ENCODE peak calls at places on chromosomes 1 and 21, in eight cellular contexts. H is NB4; K is activated CD8-positive, alpha-beta T cell treated with anti-CD3 and anti-CD28 coated beads for 36 hours; R is astrocyte of the spinal cord; Q is MCF 10A; N is fibroblast of villous mesenchyme; V is gastrocnemius medialis; A is BJ. F is an unnamed sample.

GRCh38 chr1:111204211-111204883 is 3.9 kb upstream of the DENND2D start:
- DNase-seq in N (no peak), A (no peak), V (peak), H (no peak), K (peak), R (no peak), Q (no peak), F (no peak)

GRCh38 chr1:218823291-218823900 is 350.3 kb upstream of the LYPLAL1 start:
- DNase-seq in H (no peak), V (no peak), A (peak), Q (peak), R (peak), N (peak), K (no peak), F (no peak)

GRCh38 chr1:7127322-7128050 is 342.2 kb downstream of the CAMTA1 start:
- DNase-seq in R (no peak), V (no peak), H (peak), N (peak), A (no peak), Q (no peak), K (no peak), F (no peak)

GRCh38 chr1:55476445-55477015 is 261.4 kb upstream of the USP24 start:
- DNase-seq in A (no peak), H (no peak), R (peak), V (peak), K (no peak), N (peak), Q (no peak), F (no peak)

GRCh38 chr1:109912214-109912861 is 1.7 kb downstream of the CSF1 start:
- DNase-seq in V (no peak), N (peak), R (no peak), A (no peak), Q (no peak), H (no peak), K (no peak), F (no peak)

GRCh38 chr1:24967962-24968361 is 37.9 kb upstream of the RUNX3 start:
- DNase-seq in K (no peak), V (no peak), R (no peak), N (no peak), H (no peak), A (no peak), Q (no peak), F (no peak)

GRCh38 chr1:213586609-213586972 is 401.2 kb upstream of the PROX1 start:
- DNase-seq in H (no peak), N (no peak), V (no peak), Q (no peak), K (no peak), A (no peak), R (no peak), F (no peak)

GRCh38 chr1:209368864-209369598 is 214.5 kb upstream of the CAMK1G start:
- DNase-seq in N (peak), V (no peak), A (peak), H (no peak), R (peak), Q (peak), K (no peak), F (no peak)

GRCh38 chr21:42781150-42781980 is 98.0 kb downstream of the WDR4 start:
- DNase-seq in K (peak), V (no peak), A (no peak), H (no peak), N (peak), R (no peak), Q (no peak), F (no peak)

GRCh38 chr1:241081473-241081872 is 275.5 kb downstream of the RGS7 start:
- DNase-seq in H (no peak), N (peak), Q (peak), V (no peak), R (peak), K (no peak), A (peak), F (no peak)

GRCh38 chr1:30476911-30477459 is 246.4 kb downstream of the MATN1 start:
- DNase-seq in R (no peak), V (no peak), Q (no peak), K (no peak), N (no peak), H (no peak), A (no peak), F (no peak)

GRCh38 chr1:30476476-30476875 is 246.9 kb downstream of the MATN1 start:
- DNase-seq in Q (no peak), K (no peak), H (no peak), A (no peak), R (no peak), N (no peak), V (no peak), F (no peak)

GRCh38 chr1:30478288-30478687 is 245.1 kb downstream of the MATN1 start:
- DNase-seq in R (no peak), Q (no peak), K (no peak), N (no peak), V (no peak), H (no peak), A (no peak), F (no peak)

GRCh38 chr1:30478799-30479198 is 244.6 kb downstream of the MATN1 start:
- DNase-seq in K (no peak), V (no peak), R (no peak), N (no peak), H (no peak), A (no peak), Q (no peak), F (no peak)

DNA sequence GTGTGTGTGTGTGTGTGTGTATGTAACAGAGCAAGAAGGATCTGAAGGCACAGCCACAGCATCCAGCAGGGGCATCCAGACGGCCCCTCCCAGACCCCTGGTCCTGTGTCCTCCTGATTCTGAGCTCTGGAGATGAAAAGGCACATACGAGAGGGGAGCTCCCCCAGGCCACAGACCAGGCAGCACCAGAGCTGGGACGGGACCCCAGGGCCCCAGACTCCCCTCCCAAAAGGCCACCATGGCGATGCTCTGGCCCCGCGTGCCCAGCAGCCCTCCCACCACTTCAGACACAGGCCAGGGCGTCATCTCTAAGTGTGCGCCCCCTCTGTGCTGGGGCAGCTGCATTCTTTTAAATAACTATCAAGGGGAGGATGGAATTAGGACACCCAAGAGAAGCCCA is 245.8 kb downstream of the MATN1 start:
- DNase-seq in K (no peak), A (no peak), Q (no peak), R (no peak), H (no peak), V (no peak), N (no peak), F (no peak)
- TF ChIP-seq CTCF in K (no peak), A (no peak), Q (no peak), R (no peak), H (no peak), V (no peak), N (no peak), F (no peak)

DNA sequence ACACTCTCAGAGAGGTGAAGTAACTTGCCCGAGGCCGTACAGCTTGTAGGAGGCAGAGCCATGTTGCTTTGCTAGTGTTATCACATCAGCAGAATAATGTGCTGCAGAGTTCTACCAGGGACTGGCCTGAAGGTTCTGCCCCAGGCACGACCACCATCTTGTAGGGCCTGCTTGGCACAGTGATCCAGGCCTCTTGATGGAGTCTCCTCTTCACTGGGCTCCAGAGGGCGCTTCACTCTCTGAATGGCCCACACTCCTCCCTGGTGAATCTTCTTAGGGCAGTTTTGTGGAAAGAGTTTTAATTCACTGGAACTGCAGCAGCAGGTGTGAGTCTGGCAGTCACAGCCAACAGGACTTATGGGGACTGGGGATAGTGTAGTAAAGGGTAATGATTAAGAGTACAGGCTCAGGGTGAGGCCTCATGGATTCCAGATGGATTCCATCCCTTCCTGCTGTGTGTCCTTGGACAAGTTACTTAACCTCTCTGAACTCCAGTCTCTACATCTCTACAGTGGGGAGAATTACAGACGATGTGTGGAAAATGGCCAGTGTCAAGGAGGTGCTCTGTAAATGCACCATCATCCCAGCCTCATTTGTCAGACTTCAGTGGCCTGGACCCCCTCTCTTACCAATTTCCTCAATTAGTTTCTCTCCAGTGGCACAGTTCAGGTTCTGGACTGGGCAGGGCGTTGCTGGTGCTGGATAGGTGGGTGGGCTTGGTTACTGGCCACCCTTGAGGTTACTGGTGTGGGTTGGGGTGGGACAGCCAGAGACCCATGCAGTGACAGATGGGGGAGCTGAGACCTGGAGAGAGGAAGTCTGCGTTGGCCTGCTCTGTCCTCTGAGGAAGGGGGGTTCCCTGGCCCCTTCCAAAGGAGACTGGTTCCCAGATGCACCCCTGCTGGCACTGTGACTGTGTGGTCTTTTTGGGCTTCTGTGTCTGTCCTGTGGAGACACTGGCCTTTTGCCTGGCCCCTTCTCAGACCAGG is 45.9 kb upstream of the CSF3R start:
- DNase-seq in R (no peak), V (no peak), Q (no peak), A (no peak), N (no peak), K (no peak), H (peak), F (no peak)
- TF ChIP-seq CTCF in R (no peak), V (no peak), Q (no peak), A (peak), N (no peak), K (no peak), H (peak), F (no peak)

GRCh38 chr1:19336543-19336942 is 24.4 kb downstream of the SLC66A1 start:
- DNase-seq in R (no peak), Q (no peak), K (peak), H (no peak), N (no peak), A (no peak), V (no peak), F (no peak)
- TF ChIP-seq CTCF in R (no peak), Q (no peak), K (no peak), H (no peak), N (no peak), A (no peak), V (no peak), F (no peak)

DNA sequence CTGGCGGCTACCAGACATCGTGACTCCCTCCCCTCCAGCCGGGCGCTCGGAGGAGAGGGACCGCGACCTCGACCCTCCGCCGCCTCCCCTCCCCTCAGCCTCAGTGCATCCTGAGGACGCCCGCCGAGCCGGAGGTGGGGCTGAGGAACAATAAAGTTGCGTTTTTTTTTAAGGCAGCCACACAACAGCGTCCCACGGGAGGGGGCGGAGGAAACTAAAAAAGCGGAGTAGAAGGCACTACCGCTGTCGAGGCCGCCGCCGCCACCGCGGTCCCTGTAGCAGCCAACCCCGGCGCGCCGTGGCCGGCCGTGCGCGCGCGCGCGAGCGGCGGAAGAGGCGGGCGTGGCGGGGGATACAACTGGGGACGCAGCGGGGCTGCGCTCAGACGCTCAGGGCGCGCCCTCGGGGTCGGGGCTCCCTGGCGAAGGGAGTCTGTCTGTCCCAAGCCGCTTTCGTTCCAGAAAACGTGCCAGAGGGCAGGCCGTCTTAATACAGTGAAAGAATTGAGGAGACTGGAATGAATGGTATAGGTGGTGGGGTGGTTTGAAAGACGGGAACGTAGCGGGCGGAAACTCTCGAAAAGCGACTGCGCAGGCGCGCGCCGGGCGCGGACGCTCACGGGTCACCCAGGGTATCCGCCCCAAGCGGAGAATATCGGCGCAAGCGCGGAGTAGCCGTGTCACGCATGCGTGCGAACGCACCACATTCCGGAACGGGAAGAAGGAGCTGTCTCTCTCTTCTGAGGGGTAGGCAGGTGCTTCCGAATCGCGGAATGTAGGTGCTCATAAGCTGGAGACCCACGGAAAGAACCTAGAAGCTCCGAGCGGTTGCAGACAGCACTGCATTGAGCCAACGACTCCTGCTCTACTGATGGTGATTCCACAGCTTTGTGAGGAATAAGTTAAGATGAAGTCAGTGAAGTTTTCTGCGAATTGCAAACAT is at the start of gene COP1:
- DNase-seq in R (peak), V (peak), H (peak), Q (peak), A (peak), K (peak), N (peak), F (peak)
- TF ChIP-seq CTCF in R (no peak), V (peak), H (no peak), Q (no peak), A (no peak), K (no peak), N (no peak), F (peak)

GRCh38 chr1:21013510-21013909 is 163.2 kb downstream of the EIF4G3 start:
- DNase-seq in N (peak), R (no peak), A (no peak), K (no peak), V (no peak), H (no peak), Q (no peak), F (no peak)

GRCh38 chr1:21018673-21019072 is 158.0 kb downstream of the EIF4G3 start:
- DNase-seq in A (no peak), Q (no peak), N (no peak), R (no peak), V (no peak), H (no peak), K (no peak), F (no peak)

GRCh38 chr1:21007876-21008275 is 168.8 kb downstream of the EIF4G3 start:
- DNase-seq in H (no peak), A (no peak), N (no peak), Q (no peak), K (no peak), R (no peak), V (no peak), F (no peak)

DNA sequence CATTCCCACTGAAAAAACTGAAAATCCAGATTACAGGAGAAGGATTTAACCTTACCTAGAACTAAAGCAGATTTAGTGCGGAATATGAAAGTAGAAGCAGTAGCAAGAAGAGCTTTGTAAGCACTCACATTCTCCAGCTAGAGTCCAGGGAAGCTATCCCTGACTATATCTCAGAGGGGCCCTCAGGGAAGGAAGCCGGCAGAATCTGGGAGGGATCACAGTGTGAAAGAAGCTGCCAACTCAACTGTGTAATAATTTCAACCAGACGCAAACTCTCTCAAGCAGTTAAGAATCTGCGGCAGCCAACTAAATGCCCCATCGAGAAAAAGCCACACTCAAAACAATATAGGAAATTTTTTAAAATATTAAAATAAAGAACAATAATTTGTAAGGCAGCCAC is 163.8 kb downstream of the EIF4G3 start:
- DNase-seq in Q (no peak), H (no peak), N (peak), K (no peak), R (peak), A (peak), V (no peak), F (no peak)
- TF ChIP-seq CTCF in Q (no peak), H (no peak), N (no peak), K (no peak), R (no peak), A (no peak), V (no peak), F (no peak)

GRCh38 chr1:3249846-3250501 is 181.0 kb downstream of the PRDM16 start:
- DNase-seq in K (no peak), R (peak), N (no peak), H (no peak), Q (no peak), A (no peak), V (no peak), F (peak)

GRCh38 chr1:3249236-3249845 is 180.3 kb downstream of the PRDM16 start:
- DNase-seq in K (no peak), A (no peak), H (no peak), R (no peak), N (no peak), V (no peak), Q (no peak), F (peak)

GRCh38 chr1:3250624-3251023 is 181.6 kb downstream of the PRDM16 start:
- DNase-seq in H (no peak), Q (no peak), K (no peak), V (no peak), N (no peak), R (no peak), A (no peak), F (no peak)

GRCh38 chr1:3251099-3251809 is 182.3 kb downstream of the PRDM16 start:
- DNase-seq in R (no peak), V (no peak), N (no peak), K (no peak), Q (no peak), A (no peak), H (no peak), F (no peak)

GRCh38 chr1:3251810-3252429 is 182.9 kb downstream of the PRDM16 start:
- DNase-seq in H (no peak), N (no peak), A (no peak), R (no peak), Q (no peak), K (no peak), V (no peak), F (no peak)
- TF ChIP-seq CTCF in H (no peak), N (no peak), A (no peak), R (no peak), Q (no peak), K (no peak), V (no peak), F (no peak)